ENCODE peak calls at places on chromosomes 12 and 14, in nine cellular contexts. One of them, this sample, is unnamed.

GRCh38 chr12:102396276-102396675 is 84.1 kb downstream of the IGF1 start:
- DNase-seq in uterus: no peak
- DNase-seq in endothelial cell of umbilical vein: no peak
- DNase-seq in IMR-90: no peak
- DNase-seq in testis: no peak
- DNase-seq in HepG2: no peak
- DNase-seq in heart left ventricle: no peak
- DNase-seq in body of pancreas: no peak
- DNase-seq in upper lobe of left lung: no peak
- DNase-seq in this sample: no peak

GRCh38 chr12:131735153-131735456 is 24.2 kb downstream of the SFSWAP start:
- DNase-seq in uterus: no peak
- DNase-seq in endothelial cell of umbilical vein: no peak
- DNase-seq in IMR-90: no peak
- DNase-seq in testis: no peak
- DNase-seq in HepG2: no peak
- DNase-seq in heart left ventricle: no peak
- DNase-seq in body of pancreas: no peak
- DNase-seq in upper lobe of left lung: no peak
- DNase-seq in this sample: no peak

GRCh38 chr14:74459289-74459946 is 33.4 kb upstream of the SYNDIG1L start:
- DNase-seq in uterus: no peak
- DNase-seq in endothelial cell of umbilical vein: peak; percentile 49
- DNase-seq in IMR-90: peak; percentile 69
- DNase-seq in testis: peak; percentile 64
- DNase-seq in HepG2: peak; percentile 24
- DNase-seq in heart left ventricle: no peak
- DNase-seq in body of pancreas: peak; percentile 31
- DNase-seq in upper lobe of left lung: no peak
- DNase-seq in this sample: no peak

GRCh38 chr12:90174198-90174510 is 465.5 kb upstream of the ATP2B1 start:
- DNase-seq in uterus: no peak
- DNase-seq in endothelial cell of umbilical vein: no peak
- DNase-seq in IMR-90: no peak
- DNase-seq in testis: no peak
- DNase-seq in HepG2: no peak
- DNase-seq in heart left ventricle: no peak
- DNase-seq in body of pancreas: peak; percentile 4
- DNase-seq in upper lobe of left lung: no peak
- DNase-seq in this sample: no peak

GRCh38 chr14:76947078-76947837 is 81.2 kb downstream of the IRF2BPL start:
- DNase-seq in uterus: peak; percentile 84
- DNase-seq in endothelial cell of umbilical vein: peak; percentile 83
- DNase-seq in IMR-90: peak; percentile 88
- DNase-seq in testis: peak; percentile 90
- DNase-seq in HepG2: peak; percentile 74
- DNase-seq in heart left ventricle: peak; percentile 91
- DNase-seq in body of pancreas: peak; percentile 97
- DNase-seq in upper lobe of left lung: peak; percentile 94
- DNase-seq in this sample: peak; percentile 89

GRCh38 chr14:64948612-64949210 is 6.2 kb upstream of the GPX2 start:
- DNase-seq in uterus: no peak
- DNase-seq in endothelial cell of umbilical vein: no peak
- DNase-seq in IMR-90: no peak
- DNase-seq in testis: no peak
- DNase-seq in HepG2: peak; percentile 35
- DNase-seq in heart left ventricle: no peak
- DNase-seq in body of pancreas: no peak
- DNase-seq in upper lobe of left lung: no peak
- DNase-seq in this sample: no peak

GRCh38 chr12:70367268-70368141 is 1.4 kb downstream of the KCNMB4 start:
- DNase-seq in uterus: no peak
- DNase-seq in endothelial cell of umbilical vein: peak; percentile 20
- DNase-seq in IMR-90: peak; percentile 11
- DNase-seq in testis: no peak
- DNase-seq in HepG2: no peak
- DNase-seq in heart left ventricle: no peak
- DNase-seq in body of pancreas: no peak
- DNase-seq in upper lobe of left lung: no peak
- DNase-seq in this sample: no peak

GRCh38 chr14:104161601-104162367 is 23.4 kb downstream of the KIF26A start:
- DNase-seq in uterus: no peak
- DNase-seq in endothelial cell of umbilical vein: no peak
- DNase-seq in IMR-90: no peak
- DNase-seq in testis: no peak
- DNase-seq in HepG2: no peak
- DNase-seq in heart left ventricle: no peak
- DNase-seq in body of pancreas: no peak
- DNase-seq in upper lobe of left lung: no peak
- DNase-seq in this sample: no peak

GRCh38 chr12:50732591-50732990 is 31.3 kb upstream of the ATF1 start:
- DNase-seq in uterus: no peak
- DNase-seq in endothelial cell of umbilical vein: no peak
- DNase-seq in IMR-90: peak; percentile 97
- DNase-seq in testis: no peak
- DNase-seq in HepG2: no peak
- DNase-seq in heart left ventricle: no peak
- DNase-seq in body of pancreas: no peak
- DNase-seq in upper lobe of left lung: no peak
- DNase-seq in this sample: no peak

GRCh38 chr12:90969851-90970250 is 14.9 kb upstream of the CCER1 start:
- DNase-seq in uterus: no peak
- DNase-seq in endothelial cell of umbilical vein: no peak
- DNase-seq in IMR-90: no peak
- DNase-seq in testis: no peak
- DNase-seq in HepG2: no peak
- DNase-seq in heart left ventricle: no peak
- DNase-seq in body of pancreas: no peak
- DNase-seq in upper lobe of left lung: no peak
- DNase-seq in this sample: no peak

GRCh38 chr14:71650187-71650586 is 282.0 kb upstream of the RGS6 start:
- DNase-seq in uterus: no peak
- DNase-seq in endothelial cell of umbilical vein: peak; percentile 21
- DNase-seq in IMR-90: peak; percentile 23
- DNase-seq in testis: no peak
- DNase-seq in HepG2: no peak
- DNase-seq in heart left ventricle: no peak
- DNase-seq in body of pancreas: no peak
- DNase-seq in upper lobe of left lung: no peak
- DNase-seq in this sample: no peak

GRCh38 chr12:26845057-26845666 is 12.2 kb upstream of the ITPR2 start:
- DNase-seq in uterus: peak; percentile 58
- DNase-seq in endothelial cell of umbilical vein: peak; percentile 65
- DNase-seq in IMR-90: peak; percentile 34
- DNase-seq in testis: peak; percentile 67
- DNase-seq in HepG2: peak; percentile 51
- DNase-seq in heart left ventricle: peak; percentile 69
- DNase-seq in body of pancreas: peak; percentile 82
- DNase-seq in upper lobe of left lung: no peak
- DNase-seq in this sample: peak; percentile 61

GRCh38 chr14:72610831-72611200 is 283.1 kb downstream of the DPF3 start:
- DNase-seq in uterus: no peak
- DNase-seq in endothelial cell of umbilical vein: no peak
- DNase-seq in IMR-90: no peak
- DNase-seq in testis: no peak
- DNase-seq in HepG2: no peak
- DNase-seq in heart left ventricle: no peak
- DNase-seq in body of pancreas: no peak
- DNase-seq in upper lobe of left lung: no peak
- DNase-seq in this sample: no peak

GRCh38 chr12:108855284-108856169 is 1.9 kb downstream of the SSH1 start:
- DNase-seq in uterus: no peak
- DNase-seq in endothelial cell of umbilical vein: no peak
- DNase-seq in IMR-90: peak; percentile 52
- DNase-seq in testis: peak; percentile 55
- DNase-seq in HepG2: peak; percentile 43
- DNase-seq in heart left ventricle: no peak
- DNase-seq in body of pancreas: no peak
- DNase-seq in upper lobe of left lung: no peak
- DNase-seq in this sample: no peak

GRCh38 chr14:72742682-72743195 is 151.2 kb downstream of the DPF3 start:
- DNase-seq in uterus: no peak
- DNase-seq in endothelial cell of umbilical vein: no peak
- DNase-seq in IMR-90: no peak
- DNase-seq in testis: no peak
- DNase-seq in HepG2: no peak
- DNase-seq in heart left ventricle: peak; percentile 8
- DNase-seq in body of pancreas: no peak
- DNase-seq in upper lobe of left lung: no peak
- DNase-seq in this sample: no peak

GRCh38 chr14:61385002-61385685 is 63.8 kb downstream of the PRKCH start:
- DNase-seq in uterus: no peak
- DNase-seq in endothelial cell of umbilical vein: no peak
- DNase-seq in IMR-90: no peak
- DNase-seq in testis: no peak
- DNase-seq in HepG2: no peak
- DNase-seq in heart left ventricle: no peak
- DNase-seq in body of pancreas: no peak
- DNase-seq in upper lobe of left lung: no peak
- DNase-seq in this sample: peak; percentile 16

GRCh38 chr12:6253278-6253677 is 53.1 kb downstream of the CD9 start:
- DNase-seq in uterus: no peak
- DNase-seq in endothelial cell of umbilical vein: no peak
- DNase-seq in IMR-90: no peak
- DNase-seq in testis: no peak
- DNase-seq in HepG2: no peak
- DNase-seq in heart left ventricle: no peak
- DNase-seq in body of pancreas: no peak
- DNase-seq in upper lobe of left lung: no peak
- DNase-seq in this sample: no peak

GRCh38 chr12:6249580-6249979 is 49.4 kb downstream of the CD9 start:
- DNase-seq in uterus: no peak
- DNase-seq in endothelial cell of umbilical vein: no peak
- DNase-seq in IMR-90: no peak
- DNase-seq in testis: no peak
- DNase-seq in HepG2: no peak
- DNase-seq in heart left ventricle: no peak
- DNase-seq in body of pancreas: no peak
- DNase-seq in upper lobe of left lung: no peak
- DNase-seq in this sample: no peak

GRCh38 chr12:6250343-6250742 is 50.1 kb downstream of the CD9 start:
- DNase-seq in uterus: no peak
- DNase-seq in endothelial cell of umbilical vein: no peak
- DNase-seq in IMR-90: no peak
- DNase-seq in testis: no peak
- DNase-seq in HepG2: no peak
- DNase-seq in heart left ventricle: no peak
- DNase-seq in body of pancreas: peak; percentile 17
- DNase-seq in upper lobe of left lung: no peak
- DNase-seq in this sample: no peak

DNA sequence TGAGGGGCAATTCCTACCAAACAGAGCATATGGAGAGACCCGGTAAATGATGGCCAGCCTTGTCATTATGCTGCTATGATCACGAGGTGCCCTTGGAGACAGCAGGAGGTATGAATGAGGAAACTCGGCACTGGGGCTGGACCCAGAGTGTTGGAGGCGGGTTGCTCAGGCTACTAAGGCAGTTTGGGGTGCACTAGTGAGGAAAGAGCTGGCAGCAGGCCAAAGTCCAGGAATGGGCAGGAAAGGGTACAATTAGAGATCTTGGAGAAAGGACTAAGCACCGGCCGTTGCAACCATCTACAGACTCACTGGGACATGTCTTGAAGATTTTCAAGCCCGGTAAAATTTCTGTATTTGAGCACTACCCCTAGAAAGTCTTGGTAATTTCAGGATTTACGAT is 54.3 kb downstream of the CD9 start:
- DNase-seq in uterus: no peak
- DNase-seq in endothelial cell of umbilical vein: no peak
- DNase-seq in IMR-90: no peak
- DNase-seq in testis: no peak
- DNase-seq in HepG2: no peak
- DNase-seq in heart left ventricle: no peak
- DNase-seq in body of pancreas: no peak
- DNase-seq in upper lobe of left lung: no peak
- DNase-seq in this sample: no peak
- H3K4me1 ChIP-seq in uterus: no peaks in the 10 kb centered on the region
- H3K4me1 ChIP-seq in endothelial cell of umbilical vein: no peaks in the 10 kb centered on the region
- H3K4me1 ChIP-seq in IMR-90: no peaks in the 10 kb centered on the region
- H3K4me1 ChIP-seq in testis: no peaks in the 10 kb centered on the region
- H3K4me1 ChIP-seq in HepG2: no peaks in the 10 kb centered on the region
- H3K4me1 ChIP-seq in heart left ventricle: no peaks in the 10 kb centered on the region
- H3K4me1 ChIP-seq in body of pancreas: peaks cover 7% of the 10 kb centered on the region
- H3K4me1 ChIP-seq in upper lobe of left lung: peaks cover 6% of the 10 kb centered on the region
- H3K4me1 ChIP-seq in this sample: no peaks in the 10 kb centered on the region

GRCh38 chr12:4909734-4910501 is at the start of gene KCNA1:
- DNase-seq in uterus: no peak
- DNase-seq in endothelial cell of umbilical vein: no peak
- DNase-seq in IMR-90: no peak
- DNase-seq in testis: no peak
- DNase-seq in HepG2: no peak
- DNase-seq in heart left ventricle: no peak
- DNase-seq in body of pancreas: no peak
- DNase-seq in upper lobe of left lung: peak; percentile 83
- DNase-seq in this sample: no peak
- TF ChIP-seq POLR2A in uterus: no peak
- TF ChIP-seq POLR2A in endothelial cell of umbilical vein: no peak
- TF ChIP-seq POLR2A in IMR-90: no peak
- TF ChIP-seq POLR2A in testis: no peak
- TF ChIP-seq POLR2A in HepG2: no peak
- TF ChIP-seq POLR2A in heart left ventricle: no peak
- TF ChIP-seq POLR2A in body of pancreas: no peak
- TF ChIP-seq POLR2A in upper lobe of left lung: no peak
- TF ChIP-seq POLR2A in this sample: no peak

DNA sequence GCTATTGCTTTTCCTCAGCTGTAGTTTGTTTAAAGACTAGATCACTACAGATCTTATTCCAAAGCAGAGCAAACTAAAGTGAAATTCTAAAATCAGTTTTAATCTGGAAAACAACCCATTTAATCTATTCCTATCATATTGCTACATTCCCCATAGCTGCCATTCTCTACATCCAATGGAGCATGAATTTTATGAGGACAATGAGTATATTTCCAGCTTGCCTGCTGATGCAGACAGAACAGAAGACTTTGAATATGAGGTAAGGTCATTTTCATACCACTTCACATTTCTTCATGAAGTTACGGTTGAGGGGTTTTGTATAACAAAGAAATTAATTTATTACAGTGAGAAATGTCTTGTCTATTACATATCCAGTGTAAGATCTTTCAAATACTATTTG is 321.5 kb downstream of the PDZRN4 start:
- DNase-seq in uterus: no peak
- DNase-seq in endothelial cell of umbilical vein: no peak
- DNase-seq in IMR-90: no peak
- DNase-seq in testis: no peak
- DNase-seq in HepG2: no peak
- DNase-seq in heart left ventricle: no peak
- DNase-seq in body of pancreas: no peak
- DNase-seq in upper lobe of left lung: no peak
- DNase-seq in this sample: no peak
- H3K4me1 ChIP-seq in uterus: no peaks in the 10 kb centered on the region
- H3K4me1 ChIP-seq in endothelial cell of umbilical vein: peaks cover 11% of the 10 kb centered on the region
- H3K4me1 ChIP-seq in IMR-90: no peaks in the 10 kb centered on the region
- H3K4me1 ChIP-seq in testis: no peaks in the 10 kb centered on the region
- H3K4me1 ChIP-seq in HepG2: no peaks in the 10 kb centered on the region
- H3K4me1 ChIP-seq in heart left ventricle: peaks cover 7% of the 10 kb centered on the region
- H3K4me1 ChIP-seq in body of pancreas: no peaks in the 10 kb centered on the region
- H3K4me1 ChIP-seq in upper lobe of left lung: peaks cover 16% of the 10 kb centered on the region
- H3K4me1 ChIP-seq in this sample: no peaks in the 10 kb centered on the region

DNA sequence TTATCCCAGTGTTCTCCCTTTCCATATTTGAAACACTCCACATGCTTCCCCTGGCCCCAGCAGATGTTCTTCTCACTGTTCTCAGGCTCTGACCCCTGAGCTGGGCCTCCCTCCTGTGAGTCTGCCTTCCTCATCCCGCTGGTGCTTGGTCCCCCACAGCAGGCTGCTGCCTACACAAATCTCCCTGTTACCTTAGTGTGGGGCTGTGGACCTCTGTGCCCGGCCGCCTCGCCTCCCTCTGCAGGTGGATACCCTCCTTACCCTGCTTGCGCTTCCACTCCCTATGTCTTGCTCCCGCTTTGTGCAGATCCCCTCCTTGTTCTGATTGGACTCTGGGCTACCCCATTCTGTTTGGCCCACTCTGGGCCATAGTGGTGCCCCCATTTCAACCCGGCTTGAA is 6.9 kb downstream of the DERA start:
- DNase-seq in uterus: no peak
- DNase-seq in endothelial cell of umbilical vein: no peak
- DNase-seq in IMR-90: no peak
- DNase-seq in testis: no peak
- DNase-seq in HepG2: no peak
- DNase-seq in heart left ventricle: no peak
- DNase-seq in body of pancreas: no peak
- DNase-seq in upper lobe of left lung: peak; percentile 46
- DNase-seq in this sample: no peak
- TF ChIP-seq POLR2A in uterus: no peak
- TF ChIP-seq POLR2A in endothelial cell of umbilical vein: no peak
- TF ChIP-seq POLR2A in IMR-90: no peak
- TF ChIP-seq POLR2A in testis: no peak
- TF ChIP-seq POLR2A in HepG2: no peak
- TF ChIP-seq POLR2A in heart left ventricle: no peak
- TF ChIP-seq POLR2A in body of pancreas: no peak
- TF ChIP-seq POLR2A in upper lobe of left lung: no peak
- TF ChIP-seq POLR2A in this sample: no peak

This sample was measured in transverse colon.